ENCODE peak calls at places on chromosome 13, in four cellular contexts. F is GM23248, E is GM23338, K is neural progenitor cell. R is an unnamed sample. For H3K4me1 and H3F3A, the result is how much of the 10 kb centered on the place peaks cover.

GRCh38 chr13:37534181-37534580 is 64.4 kb downstream of the POSTN start:
- DNase-seq in E (no peak), K (no peak), F (peak), R (no peak)

GRCh38 chr13:34308725-34309124 is 490.8 kb downstream of the RFC3 start:
- DNase-seq in E (no peak), K (no peak), F (peak), R (no peak)

GRCh38 chr13:33634526-33635111 is 183.3 kb upstream of the RFC3 start:
- DNase-seq in F (no peak), K (no peak), E (peak), R (no peak)

GRCh38 chr13:40434516-40435397 is 231.7 kb downstream of the FOXO1 start:
- DNase-seq in K (no peak), E (no peak), F (no peak), R (no peak)

GRCh38 chr13:71865858-71866172 is 1.2 kb downstream of the DACH1 start:
- DNase-seq in K (peak), E (peak), F (no peak), R (no peak)

GRCh38 chr13:44103721-44104490 is 224.2 kb downstream of the LACC1 start:
- DNase-seq in E (no peak), K (no peak), F (no peak), R (no peak)

GRCh38 chr13:69755101-69755500 is 352.5 kb upstream of the ATXN8OS start:
- DNase-seq in K (no peak), E (no peak), F (no peak), R (no peak)

GRCh38 chr13:50574731-50575130 is 268.8 kb downstream of the DLEU7 start:
- DNase-seq in F (peak), K (no peak), E (no peak), R (no peak)

GRCh38 chr13:59743195-59743594 is 420.5 kb downstream of the DIAPH3 start:
- DNase-seq in K (no peak), E (peak), F (no peak), R (no peak)

GRCh38 chr13:48400820-48401219 is 12.1 kb downstream of the LPAR6 start:
- DNase-seq in E (no peak), F (peak), K (no peak), R (peak)

GRCh38 chr13:39600766-39601165 is 2.2 kb downstream of the LHFPL6 start:
- DNase-seq in K (peak), F (peak), E (peak), R (no peak)

GRCh38 chr13:97021241-97021640 is 27.0 kb upstream of the OXGR1 start:
- DNase-seq in F (no peak), E (no peak), K (no peak), R (no peak)

GRCh38 chr13:23466144-23467002 is 32.9 kb upstream of the SACS start:
- DNase-seq in K (peak), E (peak), F (peak), R (peak)

GRCh38 chr13:23793711-23794110 is 95.5 kb downstream of the MIPEP start:
- DNase-seq in K (no peak), F (no peak), E (no peak), R (no peak)

GRCh38 chr13:29569253-29570057 is 26.0 kb downstream of the SLC7A1 start:
- DNase-seq in K (no peak), F (no peak), E (no peak), R (no peak)

GRCh38 chr13:22726721-22727120 is 454.1 kb upstream of the SGCG start:
- DNase-seq in E (no peak), F (no peak), K (peak), R (no peak)

GRCh38 chr13:97307882-97308624 is 85.9 kb downstream of the MBNL2 start:
- DNase-seq in E (peak), F (peak), K (peak), R (no peak)

GRCh38 chr13:30892966-30893365 is 13.1 kb upstream of the MEDAG start:
- DNase-seq in E (peak), F (peak), K (peak), R (no peak)

GRCh38 chr13:101035119-101035620 is 360.6 kb upstream of the TMTC4 start:
- DNase-seq in E (no peak), F (no peak), K (no peak), R (peak)

GRCh38 chr13:25372275-25373081 is 704 bp downstream of the ATP8A2 start:
- DNase-seq in E (peak), K (peak), F (peak), R (no peak)

GRCh38 chr13:64847767-64848166 is 2382.4 kb downstream of the PCDH9 start:
- DNase-seq in E (no peak), F (no peak), K (no peak), R (no peak)

GRCh38 chr13:114099191-114099590 is 33.2 kb downstream of the RASA3 start:
- DNase-seq in K (peak), F (peak), E (no peak), R (peak)

GRCh38 chr13:51803422-51804294 is at the start of gene DHRS12:
- DNase-seq in E (peak), F (peak), K (peak), R (peak)

GRCh38 chr13:40666905-40667621 is 622 bp upstream of the FOXO1 start:
- DNase-seq in E (peak), F (peak), K (peak), R (peak)

GRCh38 chr13:45367995-45368394 is 27.0 kb upstream of the TPT1 start:
- DNase-seq in F (no peak), K (no peak), E (no peak), R (no peak)

GRCh38 chr13:73171926-73172325 is 113.1 kb downstream of the KLF5 start:
- DNase-seq in E (peak), K (no peak), F (peak), R (no peak)

GRCh38 chr13:20431080-20431479 is 94.6 kb downstream of the CRYL1 start:
- DNase-seq in K (no peak), E (no peak), F (no peak), R (no peak)

GRCh38 chr13:28641600-28641926 is 17.4 kb upstream of the POMP start:
- DNase-seq in K (no peak), F (no peak), E (no peak), R (no peak)

GRCh38 chr13:29621401-29621800 is 25.9 kb upstream of the SLC7A1 start:
- DNase-seq in E (no peak), F (peak), K (no peak), R (no peak)

GRCh38 chr13:20114066-20114465 is 46.8 kb downstream of the GJA3 start:
- DNase-seq in K (no peak), F (no peak), E (no peak), R (no peak)

GRCh38 chr13:51420681-51421476 is 32.0 kb downstream of the INTS6 start:
- DNase-seq in K (no peak), F (no peak), E (no peak), R (no peak)

GRCh38 chr13:24631922-24632321 is 48.3 kb upstream of the ATP12A start:
- DNase-seq in K (no peak), F (peak), E (no peak), R (no peak)

GRCh38 chr13:47025791-47026419 is 129.1 kb upstream of the HTR2A start:
- DNase-seq in E (no peak), F (no peak), K (no peak), R (no peak)

DNA sequence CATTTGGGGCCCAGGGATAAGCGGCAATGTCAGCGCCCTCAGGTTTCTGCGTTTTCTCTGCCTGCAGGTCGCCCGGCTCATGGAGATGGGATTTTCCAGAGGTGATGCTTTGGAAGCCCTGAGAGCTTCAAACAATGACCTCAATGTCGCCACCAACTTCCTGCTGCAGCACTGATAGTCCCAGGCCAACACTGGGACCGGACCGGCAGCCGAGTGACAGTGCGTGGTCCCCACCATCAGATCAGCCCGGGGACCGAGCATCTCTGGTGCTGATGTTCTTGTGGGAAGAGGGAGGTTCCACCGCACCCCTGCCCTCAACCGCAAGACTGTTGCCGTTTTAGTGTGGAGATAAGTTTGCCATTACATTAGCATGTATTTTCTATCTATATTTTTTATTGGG is 78.0 kb upstream of the GPR183 start:
- DNase-seq in F (no peak), K (no peak), E (no peak), R (no peak)
- TF ChIP-seq EZH2phosphoT487 in F (no peak), K (no peak), E (no peak), R (no peak)

GRCh38 chr13:110410000-110410399 is 102.9 kb downstream of the COL4A2 start:
- DNase-seq in E (no peak), F (no peak), K (no peak), R (no peak)

GRCh38 chr13:110412132-110412912 is 105.2 kb downstream of the COL4A2 start:
- DNase-seq in F (peak), E (peak), K (peak), R (peak)

GRCh38 chr13:110410906-110411305 is 103.8 kb downstream of the COL4A2 start:
- DNase-seq in K (no peak), F (no peak), E (no peak), R (no peak)

GRCh38 chr13:110409581-110409992 is 102.5 kb downstream of the COL4A2 start:
- DNase-seq in E (no peak), F (no peak), K (no peak), R (no peak)

GRCh38 chr13:110411316-110412105 is 104.4 kb downstream of the COL4A2 start:
- DNase-seq in F (no peak), E (no peak), K (no peak), R (no peak)
- H3K4me1 ChIP-seq in F (under half), E (under half), K (under half), R (under half)

GRCh38 chr13:79470666-79471065 is 10.3 kb upstream of the NDFIP2 start:
- DNase-seq in E (no peak), F (no peak), K (no peak), R (no peak)
- H3F3A ChIP-seq in E (under half), F (under half), K (under half), R (under half)

GRCh38 chr13:103140001-103140671 is 73.9 kb upstream of the SLC10A2 start:
- DNase-seq in E (peak), F (peak), K (peak), R (peak)
- TF ChIP-seq EZH2phosphoT487 in E (no peak), F (no peak), K (no peak), R (no peak)

R was measured in MM.1S.